ENCODE peak calls at places on chromosomes 16 and 17, in seven cellular contexts. B is Panc1, W is tibial artery, I is A549, L is neural progenitor cell, F is cardiac muscle cell, N is ascending aorta. D is an unnamed sample.

GRCh38 chr17:41415833-41416335 is 8.5 kb downstream of the KRT37 start:
- DNase-seq in F (no peak), L (no peak), N (no peak), W (no peak), B (no peak), I (no peak), D (no peak)

GRCh38 chr17:46190763-46191162 is 2.5 kb downstream of the KANSL1 start:
- DNase-seq in F (no peak), I (no peak), N (no peak), L (no peak), W (no peak), B (no peak), D (no peak)

GRCh38 chr17:51346218-51346982 is 86.1 kb downstream of the UTP18 start:
- DNase-seq in W (no peak), L (no peak), B (no peak), I (no peak), N (no peak), F (no peak), D (no peak)

GRCh38 chr16:24286713-24287405 is 30.7 kb downstream of the CACNG3 start:
- DNase-seq in W (no peak), N (no peak), L (no peak), F (no peak), I (no peak), B (no peak), D (no peak)

GRCh38 chr17:1967092-1967662 is 58.0 kb downstream of the RTN4RL1 start:
- DNase-seq in N (no peak), W (no peak), L (peak; percentile 25), B (no peak), F (no peak), I (no peak), D (no peak)

GRCh38 chr16:87240211-87241134 is 76.7 kb downstream of the C16orf95 start:
- DNase-seq in L (no peak), N (no peak), B (no peak), W (peak; percentile 11), I (no peak), F (peak; percentile 22), D (no peak)

GRCh38 chr16:54402270-54402669 is 115.7 kb upstream of the IRX3 start:
- DNase-seq in W (no peak), I (no peak), B (no peak), L (no peak), F (no peak), N (no peak), D (no peak)

GRCh38 chr17:29048440-29049360 is 5.8 kb downstream of the PIPOX start:
- DNase-seq in B (no peak), I (no peak), N (no peak), W (no peak), F (no peak), L (peak; percentile 65), D (peak; percentile 93)

GRCh38 chr17:6654816-6655731 is 3.5 kb downstream of the C17orf100 start:
- DNase-seq in N (no peak), L (peak; percentile 79), F (no peak), W (no peak), I (no peak), B (no peak), D (no peak)

GRCh38 chr17:69944406-69944805 is 130.6 kb upstream of the KCNJ16 start:
- DNase-seq in L (no peak), I (no peak), B (no peak), N (no peak), W (no peak), F (no peak), D (no peak)
- H3K9me3 ChIP-seq in L (no peaks in the 10 kb centered on the region), I (no peaks in the 10 kb centered on the region), B (no peaks in the 10 kb centered on the region), N (no peaks in the 10 kb centered on the region), W (no peaks in the 10 kb centered on the region), F (no peaks in the 10 kb centered on the region), D (no peaks in the 10 kb centered on the region)

DNA sequence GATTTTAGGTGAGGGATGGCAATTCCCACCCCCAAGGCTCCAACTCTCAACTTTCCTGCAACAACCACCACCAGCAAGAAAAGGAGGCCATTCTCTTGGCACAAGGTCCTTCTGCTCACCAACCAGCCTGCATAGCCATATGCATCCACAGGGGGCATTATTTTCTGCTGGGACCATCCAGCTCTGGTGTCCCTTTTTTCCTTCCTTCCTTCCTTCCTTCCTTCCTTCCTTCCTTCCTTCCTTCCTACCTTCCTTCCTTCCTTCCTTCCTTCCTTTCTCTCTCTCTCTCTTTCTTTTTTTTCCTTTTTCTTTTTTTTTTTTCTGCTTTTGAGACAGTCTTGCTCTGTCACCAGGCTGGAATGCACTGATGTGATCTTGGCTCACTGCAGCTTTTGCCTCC is 21.1 kb upstream of the COX10 start:
- DNase-seq in W (no peak), N (no peak), L (peak; percentile 31), I (peak; percentile 28), F (no peak), B (no peak), D (no peak)
- TF ChIP-seq CTCF in W (no peak), N (no peak), L (peak; percentile 44), I (no peak), F (peak; percentile 23), B (peak; percentile 61), D (peak; percentile 24)

DNA sequence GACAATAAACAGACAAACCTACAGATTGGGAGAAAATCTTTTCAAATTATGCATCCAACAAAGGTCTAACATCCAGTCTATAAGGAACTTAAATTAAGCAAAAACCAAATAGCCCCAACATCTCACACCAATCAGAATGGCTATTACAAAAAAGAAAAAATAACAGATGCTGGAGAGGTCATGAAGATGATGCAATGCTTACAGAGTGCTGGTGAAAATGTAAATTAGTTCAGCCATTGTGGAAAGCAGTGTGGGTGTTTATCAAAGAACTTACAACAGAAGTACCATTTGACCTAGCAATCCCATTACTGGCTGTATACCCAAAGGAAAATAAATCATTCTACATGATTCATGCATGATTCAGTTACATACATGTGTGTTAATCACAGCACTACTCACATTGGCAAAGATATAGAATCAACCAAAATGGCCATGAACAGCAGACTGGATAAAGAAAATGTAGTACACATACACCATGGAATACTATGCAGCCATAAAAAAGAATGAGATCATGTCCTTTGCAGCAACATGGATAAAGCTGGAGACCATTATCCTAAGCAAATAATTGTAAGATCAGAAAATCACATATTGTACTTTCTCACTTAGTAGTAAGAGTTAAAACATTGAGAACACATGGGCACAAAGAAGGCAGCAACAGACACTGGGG is 223.9 kb upstream of the WSB1 start:
- DNase-seq in I (no peak), W (no peak), F (no peak), B (no peak), L (no peak), N (no peak), D (no peak)
- H3K9me3 ChIP-seq in I (no peaks in the 10 kb centered on the region), W (no peaks in the 10 kb centered on the region), F (no peaks in the 10 kb centered on the region), B (no peaks in the 10 kb centered on the region), L (peaks cover 50% of the 10 kb centered on the region), N (no peaks in the 10 kb centered on the region), D (no peaks in the 10 kb centered on the region)

DNA sequence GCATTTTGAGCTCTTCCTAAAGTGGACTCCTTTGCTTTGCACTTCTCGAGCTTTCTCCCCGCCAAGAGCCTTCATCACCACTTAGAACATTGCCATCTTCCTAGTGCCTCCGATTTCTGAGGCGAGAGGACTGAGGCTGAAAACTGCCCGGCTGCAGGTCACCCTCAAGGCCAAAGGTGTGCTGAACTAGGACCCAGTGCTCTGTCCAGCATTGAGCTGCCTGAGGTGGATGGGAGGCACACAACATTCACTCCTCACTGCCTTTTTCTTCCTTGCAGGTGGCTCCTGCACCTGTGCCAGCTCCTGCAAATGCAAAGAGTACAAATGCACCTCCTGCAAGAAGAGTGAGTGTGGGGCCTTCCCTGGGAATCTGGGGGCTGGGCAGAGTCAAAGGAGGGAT is 5.4 kb downstream of the MT1A start:
- DNase-seq in W (no peak), F (no peak), L (no peak), B (no peak), I (no peak), N (no peak), D (no peak)
- TF ChIP-seq CTCF in W (no peak), F (peak; percentile 14), L (no peak), B (peak; percentile 28), I (peak; percentile 2), N (no peak), D (no peak)

D was measured in BE2C.